ENCODE peak calls at places on chromosomes 6 and 20, in eight cellular contexts. K is tibial artery, V is H7, A is NAMALWA, S is amniotic epithelial cell, U is ELF-1, R is mammary epithelial cell, D is ELR. T is an unnamed sample.

GRCh38 chr20:2713285-2713684 is 20.7 kb downstream of the EBF4 start:
- DNase-seq in R (no peak), S (no peak), D (no peak), V (peak), U (no peak), K (no peak), A (peak), T (no peak)

GRCh38 chr6:118410001-118410400 is 138.1 kb upstream of the PLN start:
- DNase-seq in U (no peak), V (no peak), D (no peak), S (no peak), A (no peak), K (no peak), R (no peak), T (no peak)

GRCh38 chr6:17885079-17885478 is 102.4 kb downstream of the KIF13A start:
- DNase-seq in D (no peak), R (peak), V (no peak), K (no peak), U (no peak), A (no peak), S (no peak), T (no peak)

GRCh38 chr20:3209946-3210317 is 634 bp downstream of the ITPA start:
- DNase-seq in K (no peak), A (peak), D (peak), S (no peak), U (no peak), V (no peak), R (peak), T (no peak)

GRCh38 chr6:15950962-15951569 is 177.8 kb upstream of the MYLIP start:
- DNase-seq in S (no peak), K (no peak), V (no peak), A (no peak), R (no peak), U (no peak), D (no peak), T (no peak)

GRCh38 chr20:51692806-51693400 is 75.3 kb downstream of the ATP9A start:
- DNase-seq in V (no peak), A (no peak), R (no peak), U (no peak), S (no peak), K (no peak), D (no peak), T (no peak)

GRCh38 chr6:147081210-147081609 is 123.0 kb upstream of the STXBP5 start:
- DNase-seq in D (no peak), K (no peak), U (no peak), S (no peak), A (no peak), R (peak), V (no peak), T (no peak)

GRCh38 chr20:36339646-36340592 is 33.8 kb downstream of the DLGAP4 start:
- DNase-seq in V (peak), A (no peak), U (no peak), R (no peak), S (no peak), K (no peak), D (peak), T (no peak)

T was measured in GM06990.